ENCODE peak calls at places on chromosomes 4 and X, in seven cellular contexts. U is Panc1, N is A549, S is K562, J is SK-N-SH, O is HCT116, B is HepG2. F is an unnamed sample.

GRCh38 chrX:153460826-153461225 is 9.6 kb downstream of the HAUS7 start:
- DNase-seq in N (peak), U (no peak), J (peak), S (peak), B (peak), O (no peak), F (peak)

GRCh38 chr4:36236159-36236558 is 8.2 kb downstream of the ARAP2 start:
- DNase-seq in J (no peak), N (no peak), O (no peak), S (no peak), B (no peak), U (no peak), F (no peak)

GRCh38 chr4:26176621-26177121 is 144.1 kb upstream of the RBPJ start:
- DNase-seq in N (no peak), B (no peak), S (no peak), U (no peak), O (no peak), J (no peak), F (no peak)

GRCh38 chr4:170005472-170005871 is 20.7 kb downstream of the MFAP3L start:
- DNase-seq in S (no peak), B (no peak), U (no peak), N (no peak), O (no peak), J (no peak), F (no peak)

GRCh38 chr4:112348488-112349158 is 51.5 kb downstream of the ALPK1 start:
- DNase-seq in U (peak), B (peak), O (peak), S (peak), N (peak), J (peak), F (peak)

GRCh38 chrX:74422576-74423288 is 1.4 kb downstream of the SLC16A2 start:
- DNase-seq in U (no peak), O (no peak), J (peak), N (no peak), B (peak), S (no peak), F (peak)

GRCh38 chrX:52576946-52577345 is 60.1 kb upstream of the XAGE1B start:
- DNase-seq in S (no peak), B (no peak), U (no peak), J (no peak), O (no peak), N (no peak), F (peak)

GRCh38 chr4:128287159-128287870 is at the start of gene PGRMC2:
- DNase-seq in U (no peak), O (no peak), J (peak), B (no peak), N (peak), S (peak), F (peak)

GRCh38 chr4:121209171-121209570 is 45.0 kb upstream of the TNIP3 start:
- DNase-seq in B (no peak), N (no peak), S (no peak), U (no peak), J (no peak), O (no peak), F (no peak)

GRCh38 chr4:127162741-127163140 is 470.0 kb upstream of the INTU start:
- DNase-seq in S (no peak), O (no peak), U (no peak), J (no peak), N (no peak), B (no peak), F (no peak)

GRCh38 chr4:23266401-23266800 is 573.7 kb downstream of the GBA3 start:
- DNase-seq in U (no peak), O (no peak), N (no peak), J (no peak), B (no peak), S (no peak), F (peak)

GRCh38 chrX:117510453-117510852 is 606.2 kb downstream of the KLHL13 start:
- DNase-seq in B (no peak), O (no peak), U (no peak), N (peak), S (no peak), J (peak), F (peak)

GRCh38 chrX:7983594-7983993 is 56.4 kb upstream of the PNPLA4 start:
- DNase-seq in B (peak), S (no peak), J (no peak), N (no peak), U (no peak), O (no peak), F (no peak)

GRCh38 chr4:84907145-84907544 is 59.3 kb downstream of the WDFY3 start:
- DNase-seq in J (no peak), U (no peak), O (no peak), B (no peak), S (no peak), N (no peak), F (no peak)

GRCh38 chr4:17447675-17448298 is 64.1 kb downstream of the QDPR start:
- DNase-seq in B (peak), S (peak), O (peak), N (peak), U (peak), J (peak), F (peak)
- TF ChIP-seq REST in B (no peak), S (no peak), O (no peak), N (no peak), U (no peak), J (no peak), F (no peak)

GRCh38 chr4:83731609-83732008 is 195.7 kb downstream of the GPAT3 start:
- DNase-seq in S (no peak), N (peak), J (no peak), O (peak), B (no peak), U (no peak), F (no peak)
- TF ChIP-seq REST in S (no peak), N (no peak), J (no peak), O (no peak), B (no peak), U (no peak), F (no peak)

GRCh38 chrX:80513620-80514019 is 93.4 kb downstream of the TENT5D start:
- DNase-seq in S (no peak), U (no peak), N (no peak), B (no peak), O (no peak), J (no peak), F (peak)

GRCh38 chrX:80512924-80513323 is 92.7 kb downstream of the TENT5D start:
- DNase-seq in N (no peak), S (no peak), J (no peak), B (no peak), U (no peak), O (no peak), F (no peak)

GRCh38 chrX:80511969-80512760 is 91.9 kb downstream of the TENT5D start:
- DNase-seq in O (no peak), B (no peak), N (no peak), U (no peak), S (peak), J (no peak), F (peak)
- TF ChIP-seq REST in O (no peak), B (no peak), N (no peak), U (no peak), S (no peak), J (no peak), F (no peak)

GRCh38 chr4:20423420-20423819 is 171.7 kb downstream of the SLIT2 start:
- DNase-seq in N (no peak), U (no peak), B (no peak), O (no peak), J (no peak), S (no peak), F (no peak)

GRCh38 chr4:20418865-20419451 is 167.3 kb downstream of the SLIT2 start:
- DNase-seq in O (peak), S (no peak), N (peak), B (peak), J (peak), U (no peak), F (peak)

GRCh38 chr4:20420916-20421315 is 169.2 kb downstream of the SLIT2 start:
- DNase-seq in B (no peak), U (no peak), N (no peak), J (no peak), S (no peak), O (no peak), F (no peak)

GRCh38 chr4:20421586-20421985 is 169.9 kb downstream of the SLIT2 start:
- DNase-seq in U (no peak), N (no peak), S (no peak), J (no peak), B (no peak), O (no peak), F (no peak)

GRCh38 chr4:20422398-20422797 is 170.7 kb downstream of the SLIT2 start:
- DNase-seq in O (peak), U (peak), N (peak), J (peak), S (peak), B (peak), F (peak)
- TF ChIP-seq REST in O (no peak), U (no peak), N (no peak), J (no peak), S (no peak), B (no peak), F (no peak)

F was measured in GM23338.